ENCODE peak calls at places on chromosomes 3 and 15, in eight cellular contexts. S is uterus; B is psoas muscle; Q is retina; P is CD8-positive, alpha-beta memory T cell; O is mucosa of gallbladder; Z is T-helper 1 cell; M is activated naive CD4-positive, alpha-beta T cell treated with Interleukin-2 at 50 U/mL for 16 hours. W is an unnamed sample.

GRCh38 chr3:48042071-48042760 is 26.0 kb upstream of the MAP4 start:
- DNase-seq in S (no peak), B (no peak), Q (no peak), P (no peak), O (no peak), Z (no peak), M (no peak), W (no peak)

GRCh38 chr3:151037746-151038145 is 47.7 kb upstream of the MED12L start:
- DNase-seq in S (peak), B (no peak), Q (no peak), P (no peak), O (peak), Z (no peak), M (no peak), W (peak)

GRCh38 chr3:196585044-196585757 is 16.7 kb downstream of the FBXO45 start:
- DNase-seq in S (no peak), B (no peak), Q (no peak), P (no peak), O (no peak), Z (no peak), M (no peak), W (no peak)

GRCh38 chr3:172582712-172583111 is 59.5 kb upstream of the TNFSF10 start:
- DNase-seq in S (no peak), B (no peak), Q (no peak), P (no peak), O (no peak), Z (no peak), M (no peak), W (no peak)

GRCh38 chr15:28929200-28929599 is 43.4 kb downstream of the APBA2 start:
- DNase-seq in S (no peak), B (no peak), Q (no peak), P (no peak), O (no peak), Z (no peak), M (no peak), W (no peak)

GRCh38 chr3:157475921-157476395 is 27.3 kb downstream of the VEPH1 start:
- DNase-seq in S (no peak), B (no peak), Q (no peak), P (no peak), O (no peak), Z (no peak), M (no peak), W (no peak)

GRCh38 chr15:42071717-42072116 is 22.6 kb downstream of the PLA2G4D start:
- DNase-seq in S (no peak), B (no peak), Q (no peak), P (no peak), O (no peak), Z (no peak), M (no peak), W (no peak)

GRCh38 chr3:38039899-38040261 is 872 bp downstream of the DLEC1 start:
- DNase-seq in S (peak), B (peak), Q (no peak), P (peak), O (peak), Z (peak), M (peak), W (peak)

GRCh38 chr3:9891072-9891622 is 737 bp downstream of the JAGN1 start:
- DNase-seq in S (no peak), B (no peak), Q (no peak), P (no peak), O (no peak), Z (no peak), M (no peak), W (no peak)

GRCh38 chr15:74584779-74585178 is 30.9 kb upstream of the CLK3 start:
- DNase-seq in S (no peak), B (no peak), Q (no peak), P (no peak), O (no peak), Z (no peak), M (no peak), W (no peak)

GRCh38 chr3:133592843-133593242 is 19.4 kb downstream of the CDV3 start:
- DNase-seq in S (no peak), B (no peak), Q (no peak), P (peak), O (no peak), Z (no peak), M (no peak), W (no peak)

GRCh38 chr15:68584704-68585573 is 6.1 kb downstream of the CORO2B start:
- DNase-seq in S (no peak), B (no peak), Q (peak), P (no peak), O (no peak), Z (no peak), M (no peak), W (no peak)

GRCh38 chr3:192259661-192260060 is 467.7 kb downstream of the FGF12 start:
- DNase-seq in S (no peak), B (no peak), Q (no peak), P (no peak), O (no peak), Z (no peak), M (no peak), W (no peak)

GRCh38 chr3:143314291-143315093 is 194.9 kb downstream of the CHST2 start:
- DNase-seq in S (no peak), B (no peak), Q (no peak), P (no peak), O (no peak), Z (no peak), M (no peak), W (no peak)

GRCh38 chr15:91116379-91117067 is 16.5 kb downstream of the SV2B start:
- DNase-seq in S (no peak), B (no peak), Q (peak), P (no peak), O (no peak), Z (no peak), M (no peak), W (no peak)

GRCh38 chr3:192830279-192831110 is 87.2 kb downstream of the MB21D2 start:
- DNase-seq in S (no peak), B (no peak), Q (no peak), P (no peak), O (no peak), Z (no peak), M (no peak), W (no peak)

GRCh38 chr3:126051741-126052140 is 32.2 kb downstream of the SLC41A3 start:
- DNase-seq in S (no peak), B (no peak), Q (peak), P (no peak), O (no peak), Z (no peak), M (no peak), W (no peak)

GRCh38 chr3:159787191-159787590 is 201.4 kb upstream of the IL12A start:
- DNase-seq in S (no peak), B (no peak), Q (no peak), P (no peak), O (peak), Z (no peak), M (no peak), W (peak)

GRCh38 chr3:17088602-17089313 is 204.0 kb downstream of the PLCL2 start:
- DNase-seq in S (no peak), B (no peak), Q (no peak), P (peak), O (peak), Z (no peak), M (peak), W (no peak)

GRCh38 chr3:175057406-175057805 is 198.3 kb downstream of the NAALADL2 start:
- DNase-seq in S (no peak), B (no peak), Q (peak), P (no peak), O (no peak), Z (no peak), M (no peak), W (no peak)

GRCh38 chr15:79956354-79956939 is 14.5 kb downstream of the BCL2A1 start:
- DNase-seq in S (no peak), B (no peak), Q (no peak), P (no peak), O (no peak), Z (no peak), M (no peak), W (no peak)

GRCh38 chr3:75220932-75221331 is 443.2 kb upstream of the FRG2C start:
- DNase-seq in S (no peak), B (no peak), Q (peak), P (no peak), O (no peak), Z (no peak), M (no peak), W (no peak)

GRCh38 chr3:116440196-116440595 is 5.1 kb downstream of the LSAMP start:
- DNase-seq in S (no peak), B (no peak), Q (no peak), P (no peak), O (no peak), Z (no peak), M (no peak), W (no peak)

GRCh38 chr3:114121996-114122709 is 56.7 kb downstream of the DRD3 start:
- DNase-seq in S (peak), B (no peak), Q (no peak), P (no peak), O (no peak), Z (no peak), M (no peak), W (no peak)

GRCh38 chr15:100125627-100126231 is 216.0 kb downstream of the ADAMTS17 start:
- DNase-seq in S (peak), B (peak), Q (no peak), P (no peak), O (peak), Z (no peak), M (no peak), W (peak)

GRCh38 chr15:58473720-58474119 is 41.9 kb downstream of the LIPC start:
- DNase-seq in S (no peak), B (no peak), Q (no peak), P (no peak), O (no peak), Z (no peak), M (peak), W (no peak)

GRCh38 chr3:105473521-105474223 is 107.0 kb downstream of the ALCAM start:
- DNase-seq in S (no peak), B (no peak), Q (peak), P (no peak), O (no peak), Z (no peak), M (no peak), W (no peak)

GRCh38 chr15:40472171-40472727 is 1.5 kb downstream of the CHST14 start:
- DNase-seq in S (no peak), B (no peak), Q (no peak), P (no peak), O (no peak), Z (no peak), M (no peak), W (no peak)

GRCh38 chr15:57388199-57388863 is 12.0 kb downstream of the CGNL1 start:
- DNase-seq in S (peak), B (no peak), Q (no peak), P (no peak), O (no peak), Z (no peak), M (no peak), W (no peak)

GRCh38 chr15:28891588-28891987 is 5.8 kb downstream of the APBA2 start:
- DNase-seq in S (no peak), B (no peak), Q (no peak), P (no peak), O (no peak), Z (no peak), M (no peak), W (no peak)